ENCODE peak calls at places on chromosomes 2 and 18, in nine cellular contexts. One of them, this sample, is unnamed.

GRCh38 chr2:159650574-159650973 is 34.2 kb upstream of the BAZ2B start:
- DNase-seq in PC-3: no peak
- DNase-seq in spleen: no peak
- DNase-seq in body of pancreas: no peak
- DNase-seq in prostate gland: no peak
- DNase-seq in uterus: no peak
- DNase-seq in breast epithelium: no peak
- DNase-seq in CD8-positive, alpha-beta T cell: no peak
- DNase-seq in lower lobe of right lung: no peak
- DNase-seq in this sample: no peak

GRCh38 chr2:196165016-196165415 is 6.4 kb downstream of the STK17B start:
- DNase-seq in uterus: no peak
- DNase-seq in spleen: no peak
- DNase-seq in body of pancreas: no peak
- DNase-seq in CD8-positive, alpha-beta T cell: no peak
- DNase-seq in breast epithelium: no peak
- DNase-seq in lower lobe of right lung: no peak
- DNase-seq in PC-3: no peak
- DNase-seq in prostate gland: no peak
- DNase-seq in this sample: no peak

GRCh38 chr18:58541789-58542425 is 87.0 kb downstream of the ALPK2 start:
- DNase-seq in breast epithelium: peak; percentile 30
- DNase-seq in spleen: no peak
- DNase-seq in prostate gland: no peak
- DNase-seq in PC-3: peak; percentile 94
- DNase-seq in lower lobe of right lung: no peak
- DNase-seq in uterus: no peak
- DNase-seq in CD8-positive, alpha-beta T cell: no peak
- DNase-seq in body of pancreas: no peak
- DNase-seq in this sample: no peak

GRCh38 chr18:9506046-9506792 is 30.9 kb downstream of the RALBP1 start:
- DNase-seq in uterus: no peak
- DNase-seq in PC-3: peak; percentile 79
- DNase-seq in CD8-positive, alpha-beta T cell: no peak
- DNase-seq in spleen: no peak
- DNase-seq in breast epithelium: no peak
- DNase-seq in body of pancreas: peak; percentile 23
- DNase-seq in prostate gland: peak; percentile 11
- DNase-seq in lower lobe of right lung: no peak
- DNase-seq in this sample: no peak

GRCh38 chr2:37653093-37653492 is 18.3 kb downstream of the CDC42EP3 start:
- DNase-seq in PC-3: no peak
- DNase-seq in spleen: no peak
- DNase-seq in uterus: no peak
- DNase-seq in prostate gland: no peak
- DNase-seq in CD8-positive, alpha-beta T cell: no peak
- DNase-seq in breast epithelium: no peak
- DNase-seq in body of pancreas: no peak
- DNase-seq in lower lobe of right lung: no peak
- DNase-seq in this sample: no peak

GRCh38 chr2:200274116-200275075 is 32.1 kb upstream of the SPATS2L start:
- DNase-seq in uterus: no peak
- DNase-seq in body of pancreas: no peak
- DNase-seq in prostate gland: no peak
- DNase-seq in spleen: no peak
- DNase-seq in breast epithelium: no peak
- DNase-seq in lower lobe of right lung: no peak
- DNase-seq in PC-3: no peak
- DNase-seq in CD8-positive, alpha-beta T cell: no peak
- DNase-seq in this sample: no peak

GRCh38 chr2:58762176-58762781 is 521.2 kb upstream of the FANCL start:
- DNase-seq in prostate gland: peak; percentile 28
- DNase-seq in CD8-positive, alpha-beta T cell: no peak
- DNase-seq in PC-3: peak; percentile 86
- DNase-seq in uterus: peak; percentile 16
- DNase-seq in body of pancreas: peak; percentile 52
- DNase-seq in breast epithelium: peak; percentile 40
- DNase-seq in spleen: peak; percentile 59
- DNase-seq in lower lobe of right lung: peak; percentile 49
- DNase-seq in this sample: peak; percentile 14

GRCh38 chr2:57408587-57408986 is 638.0 kb upstream of the VRK2 start:
- DNase-seq in prostate gland: no peak
- DNase-seq in PC-3: no peak
- DNase-seq in uterus: no peak
- DNase-seq in lower lobe of right lung: no peak
- DNase-seq in CD8-positive, alpha-beta T cell: no peak
- DNase-seq in breast epithelium: no peak
- DNase-seq in spleen: no peak
- DNase-seq in body of pancreas: no peak
- DNase-seq in this sample: no peak

GRCh38 chr2:151782378-151783132 is 45.7 kb downstream of the ARL5A start:
- DNase-seq in body of pancreas: no peak
- DNase-seq in CD8-positive, alpha-beta T cell: no peak
- DNase-seq in prostate gland: no peak
- DNase-seq in lower lobe of right lung: no peak
- DNase-seq in uterus: no peak
- DNase-seq in PC-3: no peak
- DNase-seq in spleen: no peak
- DNase-seq in breast epithelium: no peak
- DNase-seq in this sample: no peak

GRCh38 chr2:185738679-185739472 is at the start of gene FSIP2:
- DNase-seq in spleen: peak; percentile 87
- DNase-seq in breast epithelium: no peak
- DNase-seq in body of pancreas: peak; percentile 85
- DNase-seq in uterus: peak; percentile 22
- DNase-seq in CD8-positive, alpha-beta T cell: no peak
- DNase-seq in prostate gland: peak; percentile 16
- DNase-seq in lower lobe of right lung: peak; percentile 54
- DNase-seq in PC-3: peak; percentile 62
- DNase-seq in this sample: peak; percentile 30

GRCh38 chr18:10216809-10217208 is 237.6 kb upstream of the APCDD1 start:
- DNase-seq in CD8-positive, alpha-beta T cell: no peak
- DNase-seq in PC-3: no peak
- DNase-seq in breast epithelium: no peak
- DNase-seq in spleen: no peak
- DNase-seq in uterus: no peak
- DNase-seq in lower lobe of right lung: no peak
- DNase-seq in body of pancreas: no peak
- DNase-seq in prostate gland: no peak
- DNase-seq in this sample: no peak

GRCh38 chr2:180742809-180743208 is 237.6 kb upstream of the UBE2E3 start:
- DNase-seq in spleen: no peak
- DNase-seq in PC-3: peak; percentile 87
- DNase-seq in uterus: no peak
- DNase-seq in prostate gland: no peak
- DNase-seq in lower lobe of right lung: no peak
- DNase-seq in breast epithelium: no peak
- DNase-seq in body of pancreas: no peak
- DNase-seq in CD8-positive, alpha-beta T cell: no peak
- DNase-seq in this sample: no peak

GRCh38 chr2:234292205-234292954 is 204.5 kb downstream of the ARL4C start:
- DNase-seq in body of pancreas: no peak
- DNase-seq in PC-3: no peak
- DNase-seq in breast epithelium: no peak
- DNase-seq in CD8-positive, alpha-beta T cell: peak; percentile 74
- DNase-seq in spleen: no peak
- DNase-seq in lower lobe of right lung: no peak
- DNase-seq in prostate gland: no peak
- DNase-seq in uterus: no peak
- DNase-seq in this sample: no peak

GRCh38 chr2:203453858-203454451 is 81.1 kb downstream of the RAPH1 start:
- DNase-seq in spleen: no peak
- DNase-seq in prostate gland: no peak
- DNase-seq in lower lobe of right lung: no peak
- DNase-seq in CD8-positive, alpha-beta T cell: no peak
- DNase-seq in PC-3: peak; percentile 67
- DNase-seq in breast epithelium: no peak
- DNase-seq in uterus: no peak
- DNase-seq in body of pancreas: peak; percentile 24
- DNase-seq in this sample: no peak

GRCh38 chr2:121233486-121234110 is 51.4 kb downstream of the TFCP2L1 start:
- DNase-seq in CD8-positive, alpha-beta T cell: no peak
- DNase-seq in prostate gland: no peak
- DNase-seq in uterus: no peak
- DNase-seq in lower lobe of right lung: peak; percentile 40
- DNase-seq in spleen: peak; percentile 61
- DNase-seq in body of pancreas: no peak
- DNase-seq in PC-3: no peak
- DNase-seq in breast epithelium: no peak
- DNase-seq in this sample: no peak

GRCh38 chr2:122029945-122030344 is 274.5 kb downstream of the TSN start:
- DNase-seq in body of pancreas: no peak
- DNase-seq in PC-3: no peak
- DNase-seq in uterus: no peak
- DNase-seq in prostate gland: no peak
- DNase-seq in CD8-positive, alpha-beta T cell: no peak
- DNase-seq in breast epithelium: no peak
- DNase-seq in lower lobe of right lung: no peak
- DNase-seq in spleen: no peak
- DNase-seq in this sample: no peak

GRCh38 chr2:176710657-176711197 is 441.5 kb downstream of the MTX2 start:
- DNase-seq in CD8-positive, alpha-beta T cell: no peak
- DNase-seq in prostate gland: no peak
- DNase-seq in lower lobe of right lung: no peak
- DNase-seq in spleen: no peak
- DNase-seq in PC-3: no peak
- DNase-seq in breast epithelium: no peak
- DNase-seq in uterus: peak; percentile 49
- DNase-seq in body of pancreas: peak; percentile 16
- DNase-seq in this sample: no peak

GRCh38 chr2:171811229-171811628 is 82.8 kb downstream of the SLC25A12 start:
- DNase-seq in body of pancreas: no peak
- DNase-seq in spleen: no peak
- DNase-seq in prostate gland: no peak
- DNase-seq in CD8-positive, alpha-beta T cell: no peak
- DNase-seq in uterus: no peak
- DNase-seq in PC-3: peak; percentile 57
- DNase-seq in breast epithelium: no peak
- DNase-seq in lower lobe of right lung: no peak
- DNase-seq in this sample: no peak

GRCh38 chr2:209526541-209526940 is 102.7 kb downstream of the MAP2 start:
- DNase-seq in uterus: no peak
- DNase-seq in CD8-positive, alpha-beta T cell: no peak
- DNase-seq in spleen: no peak
- DNase-seq in lower lobe of right lung: no peak
- DNase-seq in breast epithelium: no peak
- DNase-seq in body of pancreas: no peak
- DNase-seq in PC-3: no peak
- DNase-seq in prostate gland: no peak
- DNase-seq in this sample: no peak

GRCh38 chr18:273525-273924 is 5.7 kb upstream of the THOC1 start:
- DNase-seq in body of pancreas: no peak
- DNase-seq in lower lobe of right lung: no peak
- DNase-seq in CD8-positive, alpha-beta T cell: no peak
- DNase-seq in breast epithelium: no peak
- DNase-seq in prostate gland: no peak
- DNase-seq in uterus: no peak
- DNase-seq in PC-3: no peak
- DNase-seq in spleen: no peak
- DNase-seq in this sample: no peak

DNA sequence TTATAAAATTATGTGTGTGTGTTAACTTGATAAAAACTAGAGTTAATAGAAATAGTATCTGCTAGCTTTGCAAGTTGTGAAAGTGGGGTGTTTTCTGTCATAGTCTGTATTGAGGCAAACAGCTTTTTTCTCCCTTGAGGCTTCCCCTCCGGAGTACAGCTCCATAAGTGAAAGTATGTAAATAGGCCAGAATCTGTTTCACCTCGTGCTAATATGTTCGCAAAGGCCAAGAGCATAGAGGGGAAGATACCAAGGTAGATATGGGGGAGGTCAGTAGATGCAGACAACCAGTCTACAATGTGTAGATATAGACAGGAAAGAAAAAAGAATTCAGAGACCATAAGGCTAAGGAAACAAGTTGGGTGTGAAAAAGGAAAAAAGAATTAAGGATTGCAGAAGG is 72.9 kb downstream of the PTRHD1 start:
- DNase-seq in PC-3: no peak
- DNase-seq in uterus: no peak
- DNase-seq in body of pancreas: no peak
- DNase-seq in breast epithelium: no peak
- DNase-seq in lower lobe of right lung: no peak
- DNase-seq in prostate gland: no peak
- DNase-seq in spleen: no peak
- DNase-seq in CD8-positive, alpha-beta T cell: no peak
- DNase-seq in this sample: no peak
- H3K4me1 ChIP-seq in PC-3: peaks cover 11% of the 10 kb centered on the region
- H3K4me1 ChIP-seq in uterus: no peaks in the 10 kb centered on the region
- H3K4me1 ChIP-seq in body of pancreas: peaks cover 11% of the 10 kb centered on the region
- H3K4me1 ChIP-seq in breast epithelium: no peaks in the 10 kb centered on the region
- H3K4me1 ChIP-seq in lower lobe of right lung: peaks cover 7% of the 10 kb centered on the region
- H3K4me1 ChIP-seq in prostate gland: no peaks in the 10 kb centered on the region
- H3K4me1 ChIP-seq in spleen: peaks cover 9% of the 10 kb centered on the region
- H3K4me1 ChIP-seq in CD8-positive, alpha-beta T cell: no peaks in the 10 kb centered on the region
- H3K4me1 ChIP-seq in this sample: peaks cover 38% of the 10 kb centered on the region

GRCh38 chr18:2537281-2537680 is 34.0 kb downstream of the METTL4 start:
- DNase-seq in body of pancreas: no peak
- DNase-seq in uterus: no peak
- DNase-seq in spleen: no peak
- DNase-seq in breast epithelium: no peak
- DNase-seq in PC-3: no peak
- DNase-seq in CD8-positive, alpha-beta T cell: no peak
- DNase-seq in lower lobe of right lung: no peak
- DNase-seq in prostate gland: no peak
- DNase-seq in this sample: no peak
- H3K4me1 ChIP-seq in body of pancreas: no peaks in the 10 kb centered on the region
- H3K4me1 ChIP-seq in uterus: no peaks in the 10 kb centered on the region
- H3K4me1 ChIP-seq in spleen: peaks cover 19% of the 10 kb centered on the region
- H3K4me1 ChIP-seq in breast epithelium: no peaks in the 10 kb centered on the region
- H3K4me1 ChIP-seq in PC-3: peaks cover 16% of the 10 kb centered on the region
- H3K4me1 ChIP-seq in CD8-positive, alpha-beta T cell: no peaks in the 10 kb centered on the region
- H3K4me1 ChIP-seq in lower lobe of right lung: no peaks in the 10 kb centered on the region
- H3K4me1 ChIP-seq in prostate gland: peaks cover 2% of the 10 kb centered on the region
- H3K4me1 ChIP-seq in this sample: no peaks in the 10 kb centered on the region

DNA sequence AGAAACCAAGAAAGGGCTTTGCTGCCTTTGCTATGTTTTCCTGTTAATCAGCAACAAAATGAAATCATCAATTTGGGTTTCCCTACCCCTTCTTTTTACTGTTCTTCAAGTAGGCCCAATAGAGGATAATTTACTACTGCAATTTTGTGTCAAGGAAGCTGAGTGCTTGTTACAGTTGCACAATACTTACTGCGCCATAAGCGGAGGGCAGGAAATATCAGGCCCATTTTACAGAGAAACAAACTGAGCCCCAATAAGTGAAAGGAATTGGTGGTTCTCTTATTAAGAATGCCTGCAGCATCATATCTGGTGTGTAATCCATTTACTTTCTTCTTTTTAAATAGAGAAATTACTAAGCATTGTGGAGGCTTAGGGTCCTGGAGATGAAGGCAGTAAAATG is 9.3 kb upstream of the LBH start:
- DNase-seq in lower lobe of right lung: no peak
- DNase-seq in spleen: no peak
- DNase-seq in prostate gland: no peak
- DNase-seq in CD8-positive, alpha-beta T cell: no peak
- DNase-seq in breast epithelium: no peak
- DNase-seq in uterus: no peak
- DNase-seq in PC-3: no peak
- DNase-seq in body of pancreas: no peak
- DNase-seq in this sample: no peak
- H3K4me1 ChIP-seq in lower lobe of right lung: peaks cover 43% of the 10 kb centered on the region
- H3K4me1 ChIP-seq in spleen: peaks cover 72% of the 10 kb centered on the region
- H3K4me1 ChIP-seq in prostate gland: peaks cover 5% of the 10 kb centered on the region
- H3K4me1 ChIP-seq in CD8-positive, alpha-beta T cell: peaks cover 54% of the 10 kb centered on the region
- H3K4me1 ChIP-seq in breast epithelium: no peaks in the 10 kb centered on the region
- H3K4me1 ChIP-seq in uterus: no peaks in the 10 kb centered on the region
- H3K4me1 ChIP-seq in PC-3: peaks cover 24% of the 10 kb centered on the region
- H3K4me1 ChIP-seq in body of pancreas: peaks cover 19% of the 10 kb centered on the region
- H3K4me1 ChIP-seq in this sample: peaks cover 45% of the 10 kb centered on the region

GRCh38 chr2:32770360-32770759 is 142.5 kb downstream of the TTC27 start:
- DNase-seq in prostate gland: no peak
- DNase-seq in breast epithelium: no peak
- DNase-seq in uterus: no peak
- DNase-seq in PC-3: no peak
- DNase-seq in spleen: no peak
- DNase-seq in CD8-positive, alpha-beta T cell: no peak
- DNase-seq in body of pancreas: no peak
- DNase-seq in lower lobe of right lung: no peak
- DNase-seq in this sample: no peak
- H3K4me1 ChIP-seq in prostate gland: no peaks in the 10 kb centered on the region
- H3K4me1 ChIP-seq in breast epithelium: no peaks in the 10 kb centered on the region
- H3K4me1 ChIP-seq in uterus: no peaks in the 10 kb centered on the region
- H3K4me1 ChIP-seq in PC-3: no peaks in the 10 kb centered on the region
- H3K4me1 ChIP-seq in spleen: no peaks in the 10 kb centered on the region
- H3K4me1 ChIP-seq in CD8-positive, alpha-beta T cell: no peaks in the 10 kb centered on the region
- H3K4me1 ChIP-seq in body of pancreas: no peaks in the 10 kb centered on the region
- H3K4me1 ChIP-seq in lower lobe of right lung: no peaks in the 10 kb centered on the region
- H3K4me1 ChIP-seq in this sample: peaks cover 49% of the 10 kb centered on the region